ENCODE peak calls at places on chromosome 14, in five cellular contexts. O, G, Y, N and W are unnamed samples.

GRCh38 chr14:28756896-28757570 is 9.6 kb upstream of the FOXG1 start:
- DNase-seq in O (peak; percentile 56), G (no peak), Y (no peak), N (peak; percentile 1), W (peak; percentile 64)

GRCh38 chr14:100590726-100591452 is 3.7 kb upstream of the BEGAIN start:
- DNase-seq in O (peak; percentile 17), G (peak; percentile 22), Y (no peak), N (no peak), W (no peak)

GRCh38 chr14:106209745-106210144 is 683.4 kb downstream of the TMEM121 start:
- DNase-seq in O (no peak), G (no peak), Y (no peak), N (no peak), W (no peak)

GRCh38 chr14:100726467-100726811 is 253 bp upstream of the DLK1 start:
- DNase-seq in O (no peak), G (no peak), Y (no peak), N (no peak), W (no peak)

GRCh38 chr14:81193924-81194633 is 26.7 kb downstream of the GTF2A1 start:
- DNase-seq in O (no peak), G (no peak), Y (no peak), N (no peak), W (no peak)

GRCh38 chr14:72906316-72906715 is 12.4 kb upstream of the DPF3 start:
- DNase-seq in O (no peak), G (no peak), Y (no peak), N (no peak), W (no peak)

GRCh38 chr14:64878775-64879634 is 702 bp downstream of the SPTB start:
- DNase-seq in O (no peak), G (no peak), Y (no peak), N (no peak), W (peak; percentile 23)

GRCh38 chr14:37813746-37814145 is 218.3 kb downstream of the TTC6 start:
- DNase-seq in O (no peak), G (no peak), Y (no peak), N (no peak), W (no peak)

GRCh38 chr14:60090864-60091519 is 731 bp upstream of the PCNX4 start:
- DNase-seq in O (no peak), G (peak; percentile 45), Y (peak; percentile 33), N (peak; percentile 50), W (peak; percentile 61)

GRCh38 chr14:64625363-64626232 is 75.8 kb downstream of the PPP1R36 start:
- DNase-seq in O (no peak), G (no peak), Y (peak; percentile 59), N (no peak), W (no peak)

GRCh38 chr14:51626185-51626584 is 25.5 kb upstream of the FRMD6 start:
- DNase-seq in O (no peak), G (no peak), Y (no peak), N (no peak), W (no peak)

DNA sequence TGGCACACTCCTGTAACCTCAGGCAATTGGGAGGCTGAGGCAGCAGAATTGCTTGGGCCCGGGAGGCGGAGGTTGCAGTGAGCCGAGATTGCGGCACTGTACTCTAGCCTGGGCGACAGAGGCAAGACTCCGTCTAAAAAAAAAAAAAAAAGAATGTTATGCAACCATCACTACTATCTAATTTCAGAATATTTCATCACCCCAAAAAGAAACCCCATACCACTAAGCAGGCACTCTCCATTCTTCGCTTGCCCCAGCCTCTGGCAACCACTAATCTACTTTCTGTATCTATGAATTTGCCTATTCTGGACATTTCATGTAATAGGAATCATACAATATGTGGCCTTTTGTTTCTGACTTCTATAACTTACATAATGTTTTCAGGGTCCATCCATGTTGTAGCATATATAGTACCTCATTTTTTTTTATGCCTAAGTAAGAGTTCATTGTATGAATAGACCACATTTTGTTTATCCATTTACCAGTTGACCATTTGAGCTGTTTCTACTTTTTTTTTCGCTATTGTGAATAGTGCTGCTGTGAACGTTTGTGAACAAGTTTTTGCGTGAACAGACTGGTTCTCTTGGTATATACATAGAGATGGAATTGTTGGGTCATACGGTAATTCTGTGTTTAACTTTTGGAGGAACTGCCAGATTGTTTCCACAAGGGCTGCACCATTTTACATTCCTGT is 68.6 kb upstream of the AMN start:
- DNase-seq in O (no peak), G (no peak), Y (no peak), N (no peak), W (no peak)
- H3K27ac ChIP-seq in O (no peak overlapping the region), G (no peak overlapping the region), Y (no peak overlapping the region), N (no peak overlapping the region), W (no peak overlapping the region)

GRCh38 chr14:31746326-31746725 is 185.1 kb downstream of the NUBPL start:
- DNase-seq in O (no peak), G (no peak), Y (no peak), N (no peak), W (no peak)
- TF ChIP-seq CTCF in O (no peak), G (no peak), Y (no peak), N (no peak), W (no peak)

GRCh38 chr14:75067212-75067611 is 2.2 kb upstream of the ZC2HC1C start:
- DNase-seq in O (no peak), G (no peak), Y (no peak), N (no peak), W (no peak)

GRCh38 chr14:75069021-75069810 is at the start of gene ZC2HC1C:
- DNase-seq in O (peak; percentile 93), G (peak; percentile 97), Y (peak; percentile 97), N (peak; percentile 86), W (peak; percentile 96)

GRCh38 chr14:75069811-75070145 is 337 bp downstream of the ZC2HC1C start:
- DNase-seq in O (no peak), G (no peak), Y (no peak), N (no peak), W (no peak)

GRCh38 chr14:75068294-75069020 is 984 bp upstream of the ZC2HC1C start:
- DNase-seq in O (no peak), G (no peak), Y (no peak), N (no peak), W (no peak)

DNA sequence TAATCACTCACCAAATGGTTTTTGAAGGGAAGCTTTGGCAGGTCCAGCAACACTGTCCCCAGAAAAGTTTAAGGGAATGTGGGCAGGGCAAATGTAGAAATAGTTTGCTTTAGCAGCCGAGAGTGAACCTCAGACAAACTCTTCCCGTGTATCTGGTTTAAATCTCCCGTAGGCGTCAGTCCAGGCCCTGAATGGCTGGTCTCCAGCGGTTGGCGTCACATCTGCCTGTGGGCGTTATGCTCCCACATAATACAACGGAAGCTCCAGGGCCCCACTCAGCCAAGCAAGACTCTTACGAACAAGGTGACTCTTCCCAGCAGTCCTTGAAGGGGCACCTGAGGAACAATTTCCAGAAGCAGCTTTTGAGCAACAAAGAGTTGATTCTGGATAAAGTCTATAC is 942 bp downstream of the ZC2HC1C start:
- DNase-seq in O (no peak), G (no peak), Y (no peak), N (no peak), W (no peak)
- H3K27ac ChIP-seq in O (peak overlapping the region; percentile 82), G (peak overlapping the region; percentile 86), Y (peak overlapping the region; percentile 94), N (no peak overlapping the region), W (peak overlapping the region; percentile 87)

GRCh38 chr14:92352158-92352985 is 29.4 kb downstream of the SLC24A4 start:
- DNase-seq in O (no peak), G (no peak), Y (no peak), N (peak; percentile 26), W (no peak)
- TF ChIP-seq CTCF in O (no peak), G (peak; percentile 42), Y (no peak), N (peak; percentile 86), W (peak; percentile 24)